ENCODE peak calls at places on chromosomes 2 and 18, in four cellular contexts. U is spleen, P is HCT116, D is cardiac muscle cell. V is an unnamed sample.

GRCh38 chr2:17375262-17375661 is 143.0 kb downstream of the RAD51AP2 start:
- DNase-seq in U (no peak), P (no peak), D (no peak), V (no peak)

GRCh38 chr2:128548461-128548891 is 229.8 kb upstream of the HS6ST1 start:
- DNase-seq in D (no peak), P (no peak), U (peak), V (no peak)

GRCh38 chr2:20198001-20198400 is 26.9 kb downstream of the SDC1 start:
- DNase-seq in D (no peak), P (no peak), U (no peak), V (no peak)

GRCh38 chr2:8962890-8963289 is 40.6 kb downstream of the MBOAT2 start:
- DNase-seq in D (no peak), P (no peak), U (no peak), V (no peak)

GRCh38 chr2:240816584-240817495 is 3.2 kb downstream of the KIF1A start:
- DNase-seq in P (no peak), D (no peak), U (peak), V (peak)

GRCh38 chr2:146807568-146808168 is 1037.2 kb upstream of the ACVR2A start:
- DNase-seq in U (peak), D (no peak), P (no peak), V (peak)

GRCh38 chr18:24016643-24017042 is 2.1 kb downstream of the TTC39C start:
- DNase-seq in U (no peak), P (peak), D (no peak), V (no peak)

GRCh38 chr18:62577748-62578147 is 54.9 kb downstream of the ZCCHC2 start:
- DNase-seq in P (no peak), D (no peak), U (no peak), V (no peak)

GRCh38 chr2:171401947-171402346 is 31.8 kb downstream of the METTL8 start:
- DNase-seq in U (no peak), D (no peak), P (no peak), V (no peak)

GRCh38 chr18:40355701-40356100 is 1599.3 kb upstream of the PIK3C3 start:
- DNase-seq in P (no peak), D (peak), U (no peak), V (no peak)

GRCh38 chr2:23513881-23514793 is 129.2 kb downstream of the KLHL29 start:
- DNase-seq in P (no peak), D (no peak), U (no peak), V (no peak)

GRCh38 chr2:58638256-58638795 is 397.2 kb upstream of the FANCL start:
- DNase-seq in P (no peak), D (peak), U (no peak), V (no peak)

GRCh38 chr2:21687589-21687988 is 563.8 kb downstream of the TDRD15 start:
- DNase-seq in D (no peak), P (no peak), U (no peak), V (no peak)

GRCh38 chr2:66585616-66586015 is 150.7 kb downstream of the MEIS1 start:
- DNase-seq in D (no peak), P (no peak), U (no peak), V (no peak)

GRCh38 chr2:47891369-47892337 is 14.6 kb downstream of the FBXO11 start:
- DNase-seq in P (no peak), D (peak), U (no peak), V (no peak)

GRCh38 chr18:60870261-60870966 is 462.8 kb upstream of the CDH20 start:
- DNase-seq in P (no peak), D (no peak), U (no peak), V (no peak)

GRCh38 chr18:74497308-74497640 is 1.1 kb downstream of the CNDP2 start:
- DNase-seq in D (no peak), U (no peak), P (no peak), V (no peak)
- H3K4me3 ChIP-seq in D (peak), U (peak), P (peak), V (peak)

GRCh38 chr18:45280486-45281263 is 334.6 kb upstream of the SLC14A2 start:
- DNase-seq in P (no peak), D (no peak), U (no peak), V (no peak)

GRCh38 chr18:45277870-45278269 is 337.4 kb upstream of the SLC14A2 start:
- DNase-seq in D (no peak), U (no peak), P (no peak), V (no peak)

GRCh38 chr18:45284174-45284573 is 331.1 kb upstream of the SLC14A2 start:
- DNase-seq in U (no peak), P (no peak), D (no peak), V (no peak)

GRCh38 chr18:45285251-45285650 is 330.0 kb upstream of the SLC14A2 start:
- DNase-seq in P (no peak), U (no peak), D (no peak), V (no peak)

DNA sequence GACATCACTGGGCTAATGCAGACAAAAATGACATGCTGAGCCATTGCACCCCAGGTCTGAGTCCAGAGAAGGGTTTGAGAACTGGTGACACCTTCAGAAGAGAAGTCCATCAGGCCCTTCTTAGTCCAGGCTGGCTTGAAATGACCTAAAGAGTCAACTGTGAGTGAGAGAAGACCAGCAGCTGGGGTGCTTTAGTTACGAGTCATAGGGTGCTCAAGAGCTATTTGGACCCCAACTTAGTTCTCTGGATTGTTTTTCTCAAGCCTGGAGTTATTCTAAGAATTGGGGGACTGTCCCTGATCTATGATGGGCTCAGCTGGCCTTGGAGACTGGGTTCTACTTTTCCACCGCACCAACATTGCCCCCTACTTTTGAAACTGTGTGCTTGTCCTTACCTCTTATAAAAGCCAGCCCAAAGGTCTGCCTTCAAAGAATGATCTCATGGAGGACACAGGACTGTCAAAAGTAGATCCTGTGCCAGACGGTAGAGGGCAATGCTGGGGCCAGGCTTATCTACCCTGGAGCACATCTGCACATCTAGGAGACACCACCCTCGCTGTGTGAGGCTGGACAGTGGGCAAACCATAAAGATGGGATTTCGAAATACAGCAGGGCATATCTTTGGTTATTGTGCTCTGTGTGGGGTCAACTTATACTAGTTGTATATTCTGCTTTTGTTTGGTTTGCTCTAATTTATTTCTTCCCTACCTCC is 333.0 kb upstream of the SLC14A2 start:
- DNase-seq in U (no peak), P (no peak), D (no peak), V (no peak)
- TF ChIP-seq CTCF in U (no peak), P (peak), D (no peak), V (peak)

GRCh38 chr18:37551846-37552245 is 13.8 kb downstream of the CELF4 start:
- DNase-seq in D (no peak), U (no peak), P (no peak), V (no peak)
- H3K4me3 ChIP-seq in D (no peak), U (no peak), P (no peak), V (no peak)

GRCh38 chr18:54916507-54916906 is 42.8 kb downstream of the CCDC68 start:
- DNase-seq in U (no peak), D (no peak), P (no peak), V (no peak)
- TF ChIP-seq CTCF in U (no peak), D (no peak), P (peak), V (peak)

DNA sequence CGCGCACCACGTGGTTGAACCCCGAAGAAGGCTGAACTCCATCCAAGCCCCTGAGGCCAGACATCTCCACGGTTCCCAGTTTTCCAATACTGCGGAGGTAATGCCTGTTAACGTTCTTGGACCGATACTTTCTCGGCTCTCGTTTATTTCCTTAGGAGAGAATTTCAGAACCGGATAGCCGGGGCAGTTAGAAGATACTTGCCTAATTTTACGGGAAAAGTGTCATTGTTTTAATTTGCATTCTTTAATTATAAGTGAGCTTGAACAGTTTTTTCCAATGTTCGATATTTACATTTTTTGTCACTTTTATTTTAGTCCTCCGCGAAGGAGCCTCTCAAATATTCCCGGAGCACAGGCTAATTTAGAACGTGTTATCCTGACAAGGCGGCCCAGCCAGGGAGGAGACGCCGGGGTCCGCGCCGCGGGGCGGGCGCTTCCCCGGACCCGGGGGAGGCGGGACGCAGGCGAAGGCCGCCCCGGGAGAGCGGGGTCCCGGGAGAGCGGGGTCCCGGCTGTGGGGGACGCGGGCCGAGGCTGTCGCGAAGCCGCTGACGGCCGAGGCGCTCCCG is 10.1 kb upstream of the KCNG2 start:
- DNase-seq in U (no peak), P (no peak), D (no peak), V (no peak)
- H3K4me3 ChIP-seq in U (no peak), P (no peak), D (peak), V (no peak)

GRCh38 chr2:239285071-239285931 is 115.5 kb downstream of the HDAC4 start:
- DNase-seq in D (peak), P (no peak), U (peak), V (no peak)

GRCh38 chr2:239283961-239284801 is 116.6 kb downstream of the HDAC4 start:
- DNase-seq in U (peak), D (no peak), P (no peak), V (no peak)

GRCh38 chr2:239279508-239280295 is 121.1 kb downstream of the HDAC4 start:
- DNase-seq in P (no peak), D (no peak), U (peak), V (no peak)

GRCh38 chr2:239283288-239283945 is 117.4 kb downstream of the HDAC4 start:
- DNase-seq in P (no peak), D (no peak), U (peak), V (no peak)

DNA sequence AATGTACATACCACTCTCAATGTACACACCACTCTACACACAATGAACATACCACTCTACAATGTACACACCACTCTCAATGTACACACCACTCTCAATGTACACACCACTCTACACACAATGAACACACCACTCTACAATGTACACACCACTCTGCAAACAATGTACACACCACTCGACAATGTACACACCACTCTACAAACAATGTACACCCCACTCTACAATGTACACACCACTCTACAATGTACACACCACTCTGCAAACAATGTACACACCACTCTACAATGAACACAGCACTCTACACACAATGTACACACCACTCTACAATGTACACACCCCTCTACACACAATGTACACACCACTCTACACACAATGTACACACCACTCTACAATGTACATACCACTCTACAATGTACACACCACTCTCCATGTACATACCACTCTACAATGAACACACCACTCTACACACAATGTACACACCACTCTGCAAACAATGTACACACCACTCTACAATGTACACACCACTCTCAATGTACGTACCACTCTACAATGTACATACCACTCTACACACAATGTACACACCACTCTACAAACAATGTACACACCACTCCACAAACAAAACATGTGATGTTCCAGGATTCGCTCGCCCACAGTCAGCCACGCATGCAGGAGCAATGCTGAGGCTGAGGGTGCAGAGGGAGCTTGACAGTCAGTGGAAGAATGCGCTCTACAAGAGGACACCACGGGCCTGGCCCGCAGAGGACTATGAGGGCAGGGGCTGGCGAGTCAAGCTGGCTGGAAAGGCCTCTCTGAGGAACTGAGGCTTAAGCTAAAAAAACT is 118.2 kb downstream of the HDAC4 start:
- DNase-seq in U (peak), P (no peak), D (no peak), V (no peak)
- TF ChIP-seq CTCF in U (no peak), P (no peak), D (no peak), V (no peak)

V was measured in WERI-Rb-1.